ENCODE peak calls at places on chromosomes 3 and 15, in five cellular contexts. One of them, this sample, is unnamed.

GRCh38 chr3:158563076-158563475 is 7.9 kb upstream of the MLF1 start:
- DNase-seq in transverse colon: no peak
- DNase-seq in IMR-90: no peak
- DNase-seq in cardiac muscle cell: peak; percentile 19
- DNase-seq in lung: no peak
- DNase-seq in this sample: no peak

GRCh38 chr15:67181221-67181639 is 73.2 kb downstream of the AAGAB start:
- DNase-seq in transverse colon: no peak
- DNase-seq in IMR-90: no peak
- DNase-seq in cardiac muscle cell: no peak
- DNase-seq in lung: no peak
- DNase-seq in this sample: no peak

GRCh38 chr3:136621628-136622027 is 130.6 kb downstream of the STAG1 start:
- DNase-seq in transverse colon: no peak
- DNase-seq in IMR-90: peak; percentile 76
- DNase-seq in cardiac muscle cell: no peak
- DNase-seq in lung: no peak
- DNase-seq in this sample: no peak

GRCh38 chr3:188286087-188286513 is 132.1 kb downstream of the LPP start:
- DNase-seq in transverse colon: no peak
- DNase-seq in IMR-90: peak; percentile 100
- DNase-seq in cardiac muscle cell: no peak
- DNase-seq in lung: no peak
- DNase-seq in this sample: peak; percentile 43

GRCh38 chr3:100796556-100796955 is 87.3 kb downstream of the TFG start:
- DNase-seq in transverse colon: no peak
- DNase-seq in IMR-90: peak; percentile 47
- DNase-seq in cardiac muscle cell: peak; percentile 9
- DNase-seq in lung: no peak
- DNase-seq in this sample: no peak

GRCh38 chr15:42133892-42134502 is 22.4 kb downstream of the PLA2G4F start:
- DNase-seq in transverse colon: peak; percentile 79
- DNase-seq in IMR-90: peak; percentile 17
- DNase-seq in cardiac muscle cell: peak; percentile 58
- DNase-seq in lung: peak; percentile 65
- DNase-seq in this sample: peak; percentile 58

GRCh38 chr15:50907866-50908208 is 646 bp upstream of the AP4E1 start:
- DNase-seq in transverse colon: peak; percentile 46
- DNase-seq in IMR-90: peak; percentile 28
- DNase-seq in cardiac muscle cell: peak; percentile 46
- DNase-seq in lung: peak; percentile 37
- DNase-seq in this sample: no peak

GRCh38 chr3:143132246-143132980 is 12.8 kb downstream of the CHST2 start:
- DNase-seq in transverse colon: no peak
- DNase-seq in IMR-90: no peak
- DNase-seq in cardiac muscle cell: no peak
- DNase-seq in lung: no peak
- DNase-seq in this sample: no peak

GRCh38 chr3:172156309-172156998 is 117.1 kb downstream of the FNDC3B start:
- DNase-seq in transverse colon: no peak
- DNase-seq in IMR-90: no peak
- DNase-seq in cardiac muscle cell: no peak
- DNase-seq in lung: peak; percentile 42
- DNase-seq in this sample: no peak

GRCh38 chr3:197820550-197821335 is 29.7 kb downstream of the LRCH3 start:
- DNase-seq in transverse colon: no peak
- DNase-seq in IMR-90: no peak
- DNase-seq in cardiac muscle cell: no peak
- DNase-seq in lung: no peak
- DNase-seq in this sample: no peak

GRCh38 chr15:80176443-80176842 is 23.6 kb downstream of the FAH start:
- DNase-seq in transverse colon: no peak
- DNase-seq in IMR-90: no peak
- DNase-seq in cardiac muscle cell: no peak
- DNase-seq in lung: no peak
- DNase-seq in this sample: no peak

GRCh38 chr15:39887211-39887610 is 32.9 kb downstream of the GPR176 start:
- DNase-seq in transverse colon: no peak
- DNase-seq in IMR-90: no peak
- DNase-seq in cardiac muscle cell: no peak
- DNase-seq in lung: no peak
- DNase-seq in this sample: no peak

GRCh38 chr15:90560229-90560771 is 30.6 kb downstream of the CRTC3 start:
- DNase-seq in transverse colon: peak; percentile 38
- DNase-seq in IMR-90: peak; percentile 96
- DNase-seq in cardiac muscle cell: peak; percentile 78
- DNase-seq in lung: no peak
- DNase-seq in this sample: no peak

GRCh38 chr15:57321973-57322601 is 54.2 kb upstream of the CGNL1 start:
- DNase-seq in transverse colon: no peak
- DNase-seq in IMR-90: no peak
- DNase-seq in cardiac muscle cell: no peak
- DNase-seq in lung: no peak
- DNase-seq in this sample: no peak

GRCh38 chr3:160088492-160089137 is 100.0 kb downstream of the IL12A start:
- DNase-seq in transverse colon: no peak
- DNase-seq in IMR-90: no peak
- DNase-seq in cardiac muscle cell: no peak
- DNase-seq in lung: no peak
- DNase-seq in this sample: no peak

GRCh38 chr15:89091667-89092220 is 3.5 kb downstream of the ABHD2 start:
- DNase-seq in transverse colon: no peak
- DNase-seq in IMR-90: no peak
- DNase-seq in cardiac muscle cell: no peak
- DNase-seq in lung: no peak
- DNase-seq in this sample: no peak

GRCh38 chr15:89089316-89090230 is 1.3 kb downstream of the ABHD2 start:
- DNase-seq in transverse colon: no peak
- DNase-seq in IMR-90: no peak
- DNase-seq in cardiac muscle cell: no peak
- DNase-seq in lung: no peak
- DNase-seq in this sample: no peak

GRCh38 chr15:89088605-89089315 is 504 bp downstream of the ABHD2 start:
- DNase-seq in transverse colon: peak; percentile 36
- DNase-seq in IMR-90: peak; percentile 34
- DNase-seq in cardiac muscle cell: peak; percentile 32
- DNase-seq in lung: no peak
- DNase-seq in this sample: no peak

GRCh38 chr15:89093509-89093908 is 5.3 kb downstream of the ABHD2 start:
- DNase-seq in transverse colon: no peak
- DNase-seq in IMR-90: no peak
- DNase-seq in cardiac muscle cell: no peak
- DNase-seq in lung: no peak
- DNase-seq in this sample: no peak

DNA sequence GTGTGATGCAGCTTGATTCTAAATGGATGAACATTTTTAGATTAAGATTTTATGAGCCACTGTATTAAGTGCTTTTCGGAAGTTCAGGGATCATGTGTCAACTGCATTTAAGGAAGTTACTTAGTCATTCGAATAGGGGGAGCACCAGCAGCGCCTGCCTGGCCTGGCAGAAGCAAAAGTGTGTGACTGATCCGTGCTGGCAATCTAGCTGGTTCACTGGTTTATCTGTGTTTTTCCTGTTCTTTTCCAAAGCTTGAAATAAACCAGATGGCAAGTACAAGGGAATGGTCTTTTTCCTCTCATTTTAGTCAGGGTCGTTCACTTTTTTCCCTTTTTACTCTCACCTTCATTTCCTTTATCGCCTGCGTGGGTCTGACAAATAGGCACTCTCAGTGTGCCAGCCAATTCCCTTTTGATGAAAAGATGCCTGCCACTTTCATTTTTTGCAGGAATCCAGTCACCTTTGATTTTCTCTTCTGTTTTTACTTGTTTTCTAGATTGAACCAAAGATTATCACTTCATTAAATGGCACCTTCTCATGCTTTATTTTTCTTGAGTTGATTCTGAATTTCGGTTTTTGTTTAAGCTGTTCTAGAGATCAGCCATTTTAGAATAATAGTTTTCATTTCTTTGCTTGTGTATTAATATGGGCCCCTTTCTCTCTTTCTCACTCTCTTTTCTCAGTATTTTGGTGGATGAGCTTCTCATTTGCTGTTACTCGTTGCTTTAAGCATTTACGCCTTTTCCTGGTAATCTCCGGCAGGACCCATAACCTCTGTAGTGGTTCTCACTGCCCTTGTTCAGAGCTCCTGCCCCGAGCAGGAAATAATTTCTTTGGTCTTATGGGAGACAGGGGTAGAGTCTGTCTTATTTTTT is 2.8 kb downstream of the ABHD2 start:
- DNase-seq in transverse colon: peak; percentile 52
- DNase-seq in IMR-90: peak; percentile 85
- DNase-seq in cardiac muscle cell: peak; percentile 29
- DNase-seq in lung: peak; percentile 68
- DNase-seq in this sample: peak; percentile 92
- TF ChIP-seq CTCF in transverse colon: no peak
- TF ChIP-seq CTCF in IMR-90: peak; percentile 17
- TF ChIP-seq CTCF in cardiac muscle cell: peak; percentile 8
- TF ChIP-seq CTCF in lung: no peak
- TF ChIP-seq CTCF in this sample: peak; percentile 19

GRCh38 chr3:10992017-10992945 is at the start of gene SLC6A1:
- DNase-seq in transverse colon: no peak
- DNase-seq in IMR-90: no peak
- DNase-seq in cardiac muscle cell: peak; percentile 32
- DNase-seq in lung: no peak
- DNase-seq in this sample: no peak
- H3K4me3 ChIP-seq in transverse colon: peak within 1 kb of the TSS; percentile 23
- H3K4me3 ChIP-seq in IMR-90: peak within 1 kb of the TSS; percentile 32
- H3K4me3 ChIP-seq in cardiac muscle cell: peak within 1 kb of the TSS; percentile 29
- H3K4me3 ChIP-seq in lung: no peak within 1 kb of the TSS
- H3K4me3 ChIP-seq in this sample: peak within 1 kb of the TSS; percentile 56

GRCh38 chr3:187256217-187256616 is 35.3 kb downstream of the MASP1 start:
- DNase-seq in transverse colon: no peak
- DNase-seq in IMR-90: no peak
- DNase-seq in cardiac muscle cell: no peak
- DNase-seq in lung: no peak
- DNase-seq in this sample: peak; percentile 2
- TF ChIP-seq CTCF in transverse colon: no peak
- TF ChIP-seq CTCF in IMR-90: no peak
- TF ChIP-seq CTCF in cardiac muscle cell: no peak
- TF ChIP-seq CTCF in lung: no peak
- TF ChIP-seq CTCF in this sample: no peak

GRCh38 chr3:63968612-63969350 is 54.5 kb downstream of the PSMD6 start:
- DNase-seq in transverse colon: no peak
- DNase-seq in IMR-90: peak; percentile 19
- DNase-seq in cardiac muscle cell: no peak
- DNase-seq in lung: no peak
- DNase-seq in this sample: no peak

GRCh38 chr3:63964287-63965073 is 52.3 kb upstream of the SCAANT1 start:
- DNase-seq in transverse colon: no peak
- DNase-seq in IMR-90: no peak
- DNase-seq in cardiac muscle cell: peak; percentile 66
- DNase-seq in lung: peak; percentile 61
- DNase-seq in this sample: no peak

GRCh38 chr3:63966007-63966406 is 53.8 kb upstream of the SCAANT1 start:
- DNase-seq in transverse colon: no peak
- DNase-seq in IMR-90: no peak
- DNase-seq in cardiac muscle cell: no peak
- DNase-seq in lung: no peak
- DNase-seq in this sample: no peak

GRCh38 chr3:63967675-63968611 is 55.4 kb downstream of the PSMD6 start:
- DNase-seq in transverse colon: peak; percentile 57
- DNase-seq in IMR-90: peak; percentile 70
- DNase-seq in cardiac muscle cell: peak; percentile 43
- DNase-seq in lung: no peak
- DNase-seq in this sample: no peak

DNA sequence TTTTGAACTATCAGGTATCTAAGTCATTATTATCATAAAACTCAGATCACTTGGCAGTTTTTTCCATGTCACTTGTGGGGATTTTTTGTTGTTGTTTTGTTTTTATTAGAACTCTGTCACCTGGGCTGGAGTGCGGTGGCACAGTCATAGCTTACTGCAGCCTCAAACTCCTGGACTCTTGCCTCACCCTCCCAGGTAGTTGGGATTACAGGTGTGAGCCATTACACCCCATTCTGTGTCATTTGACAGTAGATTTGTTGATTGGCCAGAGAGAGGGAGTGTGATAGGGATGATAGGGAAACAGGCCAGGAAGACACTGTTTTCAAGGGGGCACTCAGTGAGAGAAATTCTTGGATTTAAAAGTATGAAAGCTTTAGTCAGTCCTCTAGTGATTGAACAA is 54.7 kb upstream of the SCAANT1 start:
- DNase-seq in transverse colon: peak; percentile 30
- DNase-seq in IMR-90: no peak
- DNase-seq in cardiac muscle cell: no peak
- DNase-seq in lung: no peak
- DNase-seq in this sample: no peak
- H3K4me3 ChIP-seq in transverse colon: no peak overlapping the region
- H3K4me3 ChIP-seq in IMR-90: no peak overlapping the region
- H3K4me3 ChIP-seq in cardiac muscle cell: no peak overlapping the region
- H3K4me3 ChIP-seq in lung: no peak overlapping the region
- H3K4me3 ChIP-seq in this sample: no peak overlapping the region

DNA sequence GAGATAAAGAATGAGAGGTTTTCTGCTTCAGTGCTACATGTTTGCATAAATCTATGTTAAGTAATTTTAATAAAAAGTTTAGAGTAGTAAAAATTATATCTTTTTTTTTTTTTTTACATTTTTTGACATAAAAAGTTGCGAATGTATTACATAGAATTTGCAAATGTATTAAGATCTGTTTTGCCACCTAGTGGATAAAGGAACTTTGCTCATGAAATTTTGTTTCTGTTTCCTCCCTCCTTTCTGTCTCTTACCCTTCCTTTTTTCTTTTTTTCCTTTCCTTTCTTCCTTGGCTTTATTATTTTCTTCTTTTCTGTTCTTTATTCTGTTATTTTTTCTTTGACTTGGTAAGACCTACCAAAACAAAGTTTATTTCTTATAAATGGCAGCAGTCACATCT is 58.5 kb upstream of the UTS2B start:
- DNase-seq in transverse colon: no peak
- DNase-seq in IMR-90: no peak
- DNase-seq in cardiac muscle cell: no peak
- DNase-seq in lung: no peak
- DNase-seq in this sample: no peak
- TF ChIP-seq CTCF in transverse colon: no peak
- TF ChIP-seq CTCF in IMR-90: peak; percentile 29
- TF ChIP-seq CTCF in cardiac muscle cell: peak; percentile 37
- TF ChIP-seq CTCF in lung: no peak
- TF ChIP-seq CTCF in this sample: no peak

DNA sequence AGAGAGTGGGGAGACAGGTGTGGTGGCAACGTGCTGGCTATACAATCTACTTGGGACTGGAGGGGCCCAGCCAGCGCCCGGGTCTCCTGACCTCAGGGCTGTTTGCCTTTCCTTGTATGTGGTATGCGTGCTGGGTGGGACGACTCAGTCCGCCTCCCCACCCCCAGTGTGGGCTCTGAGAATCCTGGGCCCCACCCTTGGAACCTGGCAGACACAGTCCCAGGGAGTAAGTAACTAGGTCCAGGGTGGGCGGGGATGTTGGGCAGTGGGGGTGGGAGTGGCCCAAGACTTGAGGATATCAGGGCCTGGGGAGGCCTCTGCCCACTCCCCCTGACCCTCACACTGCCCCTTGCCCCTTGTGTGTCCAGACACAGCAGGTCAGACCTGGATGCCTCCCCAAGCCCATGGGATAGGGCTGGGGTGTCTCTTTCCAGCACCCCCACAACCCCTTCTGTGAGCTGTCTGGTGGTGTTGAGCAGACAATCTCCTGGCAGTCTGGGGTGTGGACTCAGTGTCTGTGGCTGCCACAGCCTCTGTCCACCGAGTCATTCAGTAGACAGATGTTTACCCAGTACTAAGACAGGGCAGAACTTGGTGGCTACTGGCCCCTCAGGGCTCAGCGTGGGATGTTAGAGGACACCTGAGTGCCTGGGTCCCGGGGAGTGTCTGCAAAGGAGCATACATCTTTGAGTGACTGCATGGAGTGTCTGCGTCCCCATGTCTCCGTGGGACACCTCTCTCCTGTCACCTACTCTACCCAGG is 1.3 kb downstream of the CHST13 start:
- DNase-seq in transverse colon: no peak
- DNase-seq in IMR-90: no peak
- DNase-seq in cardiac muscle cell: no peak
- DNase-seq in lung: no peak
- DNase-seq in this sample: no peak
- H3K4me3 ChIP-seq in transverse colon: no peak overlapping the region
- H3K4me3 ChIP-seq in IMR-90: no peak overlapping the region
- H3K4me3 ChIP-seq in cardiac muscle cell: no peak overlapping the region
- H3K4me3 ChIP-seq in lung: no peak overlapping the region
- H3K4me3 ChIP-seq in this sample: peak overlapping the region; percentile 45

This sample was measured in ascending aorta.